ENCODE peak calls at places on chromosomes 6 and 20, in seven cellular contexts. L is A549, I is K562, O is lung, C is pancreas, N is RWPE2, V is heart right ventricle. M is an unnamed sample.
A peak's percentile ranks its signal among the peaks of the same experiment; 100 is the strongest.

GRCh38 chr20:20188647-20189046 is 136.3 kb downstream of the CFAP61 start:
- ATAC-seq in L (no peak), N (no peak), I (no peak), O (no peak), C (no peak), V (no peak), M (no peak)

GRCh38 chr6:90078513-90079289 is 184.4 kb downstream of the GJA10 start:
- ATAC-seq in C (no peak), N (no peak), I (peak; percentile 35), L (no peak), V (no peak), O (no peak), M (no peak)

GRCh38 chr6:42555477-42556457 is 8.1 kb upstream of the UBR2 start:
- ATAC-seq in N (peak; percentile 49), L (no peak), O (no peak), V (no peak), C (no peak), I (peak; percentile 96), M (no peak)

GRCh38 chr6:16414205-16414604 is 175.8 kb downstream of the GMPR start:
- ATAC-seq in C (peak; percentile 40), O (no peak), V (no peak), I (no peak), L (no peak), N (no peak), M (no peak)

GRCh38 chr6:65231616-65232015 is 475.4 kb downstream of the EYS start:
- ATAC-seq in O (no peak), I (no peak), N (no peak), C (no peak), V (no peak), L (no peak), M (no peak)

GRCh38 chr6:159832941-159833340 is 32.9 kb downstream of the PNLDC1 start:
- ATAC-seq in N (no peak), I (peak; percentile 77), L (no peak), O (no peak), C (no peak), V (no peak), M (no peak)

GRCh38 chr20:39777610-39778009 is 815.5 kb downstream of the DHX35 start:
- ATAC-seq in L (no peak), N (no peak), C (no peak), V (no peak), I (no peak), O (no peak), M (no peak)

GRCh38 chr20:4829494-4830211 is 107.9 kb downstream of the PRND start:
- ATAC-seq in I (no peak), L (peak; percentile 40), O (peak; percentile 66), C (peak; percentile 48), V (peak; percentile 30), N (no peak), M (peak; percentile 79)

GRCh38 chr20:47785321-47785899 is at the start of gene SULF2:
- ATAC-seq in C (peak; percentile 5), O (no peak), I (no peak), V (peak; percentile 6), N (peak; percentile 3), L (no peak), M (peak; percentile 54)

GRCh38 chr20:15061955-15062354 is 724.5 kb upstream of the FLRT3 start:
- ATAC-seq in I (no peak), V (no peak), O (no peak), N (peak; percentile 45), C (peak; percentile 55), L (peak; percentile 50), M (no peak)

GRCh38 chr6:34537922-34538550 is 18.1 kb downstream of the SPDEF start:
- ATAC-seq in V (no peak), L (no peak), N (no peak), C (no peak), I (peak; percentile 8), O (no peak), M (no peak)

GRCh38 chr6:41781302-41781711 is 725 bp downstream of the PRICKLE4 start:
- ATAC-seq in N (peak; percentile 5), O (no peak), C (peak; percentile 12), L (no peak), I (no peak), V (no peak), M (no peak)

GRCh38 chr6:42891199-42891722 is 11.8 kb downstream of the RPL7L1 start:
- ATAC-seq in N (no peak), O (no peak), C (no peak), L (no peak), I (no peak), V (no peak), M (no peak)

GRCh38 chr6:151494235-151494950 is 576 bp downstream of the CCDC170 start:
- ATAC-seq in N (peak; percentile 50), O (no peak), I (no peak), V (peak; percentile 53), C (peak; percentile 81), L (peak; percentile 75), M (peak; percentile 32)

GRCh38 chr6:149467265-149467664 is 17.5 kb downstream of the ZC3H12D start:
- ATAC-seq in L (no peak), V (no peak), O (no peak), N (no peak), C (no peak), I (no peak), M (no peak)
- H3K4me1 ChIP-seq in L (no peaks in the 10 kb centered on the region), V (no peaks in the 10 kb centered on the region), O (no peaks in the 10 kb centered on the region), N (no peaks in the 10 kb centered on the region), C (no peaks in the 10 kb centered on the region), I (no peaks in the 10 kb centered on the region), M (no peaks in the 10 kb centered on the region)

GRCh38 chr6:137820952-137821351 is 46.1 kb upstream of the TNFAIP3 start:
- ATAC-seq in O (no peak), I (no peak), N (peak; percentile 37), V (peak; percentile 61), L (no peak), C (no peak), M (peak; percentile 46)

GRCh38 chr6:137821486-137821885 is 45.6 kb upstream of the TNFAIP3 start:
- ATAC-seq in C (no peak), V (no peak), N (no peak), L (no peak), I (no peak), O (no peak), M (no peak)

GRCh38 chr6:137824502-137824879 is 42.6 kb upstream of the TNFAIP3 start:
- ATAC-seq in N (no peak), L (no peak), V (no peak), O (no peak), C (no peak), I (peak; percentile 5), M (no peak)

GRCh38 chr6:137827411-137827940 is 39.6 kb upstream of the TNFAIP3 start:
- ATAC-seq in I (no peak), V (no peak), C (no peak), O (no peak), L (no peak), N (peak; percentile 40), M (no peak)

GRCh38 chr6:137823826-137824501 is 43.1 kb upstream of the TNFAIP3 start:
- ATAC-seq in C (peak; percentile 32), V (peak; percentile 60), I (peak; percentile 79), L (no peak), N (peak; percentile 9), O (peak; percentile 49), M (peak; percentile 88)
- H3K4me3 ChIP-seq in C (no peak overlapping the region), V (no peak overlapping the region), I (no peak overlapping the region), L (no peak overlapping the region), N (no peak overlapping the region), O (no peak overlapping the region), M (no peak overlapping the region)

DNA sequence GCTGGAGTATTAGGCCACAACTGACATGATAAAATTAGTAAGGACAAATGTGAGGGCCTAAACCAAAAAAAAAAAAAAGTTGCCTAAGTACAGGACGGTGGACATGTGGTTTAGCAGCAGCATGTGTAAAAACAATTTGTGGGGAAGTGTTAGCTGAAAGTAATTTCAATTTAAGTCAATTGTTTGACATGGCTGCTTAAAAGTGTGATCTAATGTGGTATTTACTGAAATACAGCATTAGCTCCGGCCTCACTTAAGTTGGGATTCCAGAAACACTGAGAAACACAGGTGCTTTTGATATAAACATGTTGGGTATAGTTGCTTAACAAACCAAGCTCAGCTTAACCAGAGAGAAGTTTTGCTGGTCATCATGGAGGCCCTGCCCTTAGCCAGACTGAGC is 119.7 kb downstream of the FYN start:
- ATAC-seq in I (no peak), V (no peak), O (no peak), C (no peak), N (no peak), L (no peak), M (no peak)
- H3K27ac ChIP-seq in I (no peak overlapping the region), V (peak overlapping the region; percentile 30), O (no peak overlapping the region), C (no peak overlapping the region), N (no peak overlapping the region), L (no peak overlapping the region), M (no peak overlapping the region)

GRCh38 chr6:93177918-93178317 is 241.4 kb downstream of the EPHA7 start:
- ATAC-seq in N (no peak), I (no peak), L (no peak), C (no peak), O (no peak), V (no peak), M (no peak)

GRCh38 chr6:93183513-93183912 is 235.8 kb downstream of the EPHA7 start:
- ATAC-seq in O (no peak), V (no peak), L (no peak), N (no peak), I (no peak), C (no peak), M (no peak)

GRCh38 chr6:93177451-93177850 is 241.9 kb downstream of the EPHA7 start:
- ATAC-seq in N (no peak), L (no peak), C (no peak), I (no peak), V (no peak), O (no peak), M (no peak)

DNA sequence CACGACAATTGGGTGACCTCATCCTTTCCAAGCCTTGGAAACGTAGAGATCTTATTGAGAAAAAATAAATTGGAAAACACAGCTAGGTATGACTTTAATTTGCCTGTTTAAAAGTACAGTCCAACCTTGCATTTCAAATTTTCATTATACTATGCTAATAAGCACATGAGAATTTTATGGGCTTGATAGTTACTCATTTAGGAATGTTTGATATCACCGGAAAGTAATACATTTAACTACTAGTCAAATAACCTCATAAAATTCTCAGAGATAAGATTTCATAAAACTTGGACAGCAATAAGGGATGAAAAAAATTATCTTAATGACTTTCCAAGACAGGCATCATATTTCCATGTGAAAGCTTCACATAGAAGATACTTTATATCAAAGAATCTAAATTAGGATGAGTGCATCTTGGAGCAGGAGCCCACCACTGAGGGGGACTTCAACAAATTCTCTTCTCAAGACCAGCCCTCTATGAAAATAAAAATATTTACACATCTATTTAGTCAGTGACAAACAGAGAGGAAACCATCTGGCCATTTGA is 236.4 kb downstream of the EPHA7 start:
- ATAC-seq in C (no peak), O (no peak), L (no peak), I (no peak), N (no peak), V (no peak), M (no peak)
- H3K4me1 ChIP-seq in C (no peaks in the 10 kb centered on the region), O (no peaks in the 10 kb centered on the region), L (no peaks in the 10 kb centered on the region), I (no peaks in the 10 kb centered on the region), N (no peaks in the 10 kb centered on the region), V (no peaks in the 10 kb centered on the region), M (peaks cover 13% of the 10 kb centered on the region)

GRCh38 chr6:50820590-50821234 is 2.0 kb downstream of the TFAP2B start:
- ATAC-seq in O (no peak), C (no peak), I (no peak), N (no peak), L (no peak), V (no peak), M (no peak)
- H3K4me3 ChIP-seq in O (no peak overlapping the region), C (no peak overlapping the region), I (no peak overlapping the region), N (no peak overlapping the region), L (no peak overlapping the region), V (no peak overlapping the region), M (no peak overlapping the region)

M was measured in gastroesophageal sphincter.